ENCODE peak calls at places on chromosomes 7 and 10, in four cellular contexts. U is NT2/D1, N is HEK293T, P is GM12878. T is an unnamed sample.

GRCh38 chr7:29970158-29970557 is 19.4 kb downstream of the SCRN1 start:
- DNase-seq in P (no peak), N (no peak), U (no peak), T (no peak)

GRCh38 chr10:94006591-94007550 is 13.1 kb downstream of the PLCE1 start:
- DNase-seq in U (no peak), N (no peak), P (no peak), T (no peak)

GRCh38 chr7:73449422-73449821 is 15.8 kb downstream of the FZD9 start:
- DNase-seq in P (no peak), N (no peak), U (no peak), T (no peak)

GRCh38 chr10:103470755-103471653 is 8.0 kb downstream of the CALHM3 start:
- DNase-seq in N (no peak), P (peak), U (no peak), T (no peak)

GRCh38 chr7:74002474-74003017 is 25.4 kb upstream of the ELN start:
- DNase-seq in P (no peak), U (no peak), N (no peak), T (no peak)

GRCh38 chr7:117087639-117088396 is 134.5 kb downstream of the ST7 start:
- DNase-seq in U (no peak), P (no peak), N (no peak), T (no peak)

GRCh38 chr10:120760246-120760645 is 90.9 kb upstream of the WDR11 start:
- DNase-seq in N (no peak), U (no peak), P (no peak), T (no peak)

GRCh38 chr7:126578338-126578737 is 674.4 kb downstream of the GRM8 start:
- DNase-seq in U (no peak), P (no peak), N (no peak), T (no peak)

GRCh38 chr7:42931447-42931833 is 534 bp downstream of the PSMA2 start:
- DNase-seq in P (no peak), N (no peak), U (no peak), T (no peak)

GRCh38 chr7:42930889-42931288 is 1.1 kb downstream of the PSMA2 start:
- DNase-seq in U (no peak), N (no peak), P (no peak), T (no peak)

GRCh38 chr7:42935861-42936260 is 3.7 kb downstream of the MRPL32 start:
- DNase-seq in P (no peak), U (no peak), N (no peak), T (no peak)

GRCh38 chr7:42931834-42932651 is at the start of the genes MRPL32 and PSMA2:
- DNase-seq in P (peak), N (peak), U (peak), T (peak)

GRCh38 chr7:42932861-42933591 is 850 bp downstream of the MRPL32 start:
- DNase-seq in U (no peak), N (peak), P (no peak), T (no peak)
- TF ChIP-seq SUZ12 in U (no peak), N (no peak), P (no peak), T (no peak)

DNA sequence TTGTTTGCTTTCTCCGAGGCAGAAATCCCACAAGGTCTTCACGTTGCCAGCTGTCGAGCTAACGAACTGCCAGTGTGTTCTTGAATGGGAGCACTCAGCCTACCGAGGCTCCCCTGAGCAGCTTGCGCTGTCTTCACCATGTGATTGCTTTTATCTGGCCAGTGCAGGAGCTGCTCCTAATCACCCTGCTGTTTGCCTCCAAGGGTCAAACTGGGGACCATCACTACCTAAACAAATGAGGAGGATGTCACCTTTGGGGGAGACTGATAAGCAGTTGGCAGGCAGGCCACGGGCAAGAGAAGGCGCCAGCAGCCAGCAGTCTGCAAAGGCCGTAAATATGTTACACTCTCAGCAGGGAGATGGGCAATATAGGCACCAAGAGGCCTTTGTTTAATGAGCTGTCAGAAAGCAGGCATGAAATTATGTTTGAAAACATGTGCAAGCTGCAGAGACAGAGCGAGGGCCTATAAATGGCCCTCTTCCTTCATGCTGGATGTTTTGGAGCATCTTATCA is 267.1 kb upstream of the NPVF start:
- DNase-seq in U (no peak), P (no peak), N (no peak), T (no peak)
- TF ChIP-seq SUZ12 in U (no peak), P (no peak), N (no peak), T (no peak)

GRCh38 chr10:100985336-100985735 is 2.0 kb downstream of the MRPL43 start:
- DNase-seq in N (no peak), U (no peak), P (no peak), T (no peak)
- TF ChIP-seq SUZ12 in N (no peak), U (no peak), P (no peak), T (no peak)

GRCh38 chr10:44911951-44912350 is 814 bp downstream of the TMEM72 start:
- DNase-seq in N (no peak), U (no peak), P (no peak), T (no peak)
- TF ChIP-seq SUZ12 in N (no peak), U (no peak), P (no peak), T (no peak)

GRCh38 chr7:3995187-3995586 is 686.9 kb upstream of the FOXK1 start:
- DNase-seq in U (peak), N (peak), P (no peak), T (peak)
- TF ChIP-seq SUZ12 in U (no peak), N (no peak), P (no peak), T (no peak)

GRCh38 chr7:80724249-80724871 is 85.9 kb downstream of the CD36 start:
- DNase-seq in U (no peak), P (no peak), N (no peak), T (no peak)
- TF ChIP-seq SUZ12 in U (no peak), P (no peak), N (no peak), T (no peak)

DNA sequence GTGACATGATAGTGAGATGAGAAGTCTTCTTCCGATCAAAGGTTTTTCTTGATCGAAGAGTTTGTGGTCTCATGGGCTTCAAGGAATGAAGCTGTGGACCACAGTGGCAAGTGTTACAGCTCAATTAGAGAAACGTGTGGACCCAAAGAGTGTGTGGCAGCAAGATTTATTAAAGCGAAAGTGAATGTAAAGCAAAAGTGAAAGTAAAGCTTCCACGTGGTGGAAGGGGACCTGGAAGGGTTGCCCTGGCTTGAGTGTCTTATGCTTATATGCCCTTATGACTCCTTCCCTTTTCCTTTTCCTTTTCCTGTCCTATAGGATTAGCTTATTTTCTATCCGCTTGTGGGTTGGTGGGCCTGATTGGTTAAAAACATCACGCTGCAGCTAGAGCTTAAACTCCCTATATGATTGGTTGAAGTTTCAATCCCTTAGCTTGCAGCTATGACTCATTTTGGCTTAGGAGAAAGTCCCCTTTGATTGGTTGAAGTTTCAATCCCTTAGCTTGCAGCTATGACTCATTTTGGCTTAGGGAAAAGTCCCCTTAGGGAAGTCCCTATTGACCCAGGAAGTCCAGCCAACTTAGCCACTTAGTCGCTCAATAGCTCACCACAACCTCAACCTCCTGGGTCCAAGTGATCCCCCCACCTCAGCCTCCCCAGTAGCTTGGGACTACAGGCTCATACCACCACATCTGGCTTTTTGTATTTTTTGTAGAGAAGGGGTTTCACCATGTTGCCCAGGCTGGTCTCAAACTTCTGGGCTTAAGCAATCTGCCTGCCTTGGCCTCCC is 34.7 kb downstream of the MRPS24 start:
- DNase-seq in N (no peak), U (no peak), P (peak), T (no peak)
- TF ChIP-seq SUZ12 in N (no peak), U (no peak), P (no peak), T (no peak)

DNA sequence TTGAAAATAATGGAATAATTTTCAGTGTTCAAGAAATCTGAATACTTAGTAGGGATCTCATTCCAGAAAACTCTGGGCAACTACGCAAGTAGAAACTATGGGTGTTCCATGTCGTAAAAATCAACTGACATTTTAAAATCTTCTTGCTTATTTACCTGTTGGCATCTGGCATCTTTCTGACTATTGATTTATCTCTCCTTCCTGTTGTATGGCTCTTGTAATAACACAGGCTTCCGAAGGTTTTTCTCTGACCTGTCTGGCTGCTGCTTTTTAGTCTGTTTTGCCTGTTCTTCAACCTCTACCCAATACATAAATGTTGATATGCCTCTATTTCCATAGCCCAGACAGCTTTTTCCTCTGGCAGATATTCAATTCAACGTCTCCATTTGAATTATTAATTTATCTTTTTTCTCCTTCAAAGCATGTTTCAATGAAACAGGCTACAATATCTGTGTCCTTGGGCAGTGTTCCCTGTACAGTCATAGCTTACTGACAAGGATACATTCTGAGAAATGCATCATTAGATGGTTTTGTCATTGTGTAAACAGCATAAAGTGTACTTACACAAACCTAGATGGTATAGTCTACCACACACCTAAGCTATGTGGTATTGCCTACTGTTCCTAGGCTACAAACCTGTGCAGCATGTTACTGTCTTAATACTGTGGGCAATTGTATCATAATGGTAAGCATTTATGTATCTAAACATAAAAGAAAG is 105.9 kb upstream of the ETV1 start:
- DNase-seq in U (no peak), P (no peak), N (no peak), T (no peak)
- TF ChIP-seq SUZ12 in U (no peak), P (no peak), N (no peak), T (no peak)

GRCh38 chr10:71374481-71375233 is 22.1 kb upstream of the CDH23 start:
- DNase-seq in P (no peak), U (no peak), N (no peak), T (no peak)

GRCh38 chr10:71370031-71370430 is 26.7 kb upstream of the CDH23 start:
- DNase-seq in U (no peak), P (no peak), N (no peak), T (no peak)

GRCh38 chr10:71375954-71376353 is 20.8 kb upstream of the CDH23 start:
- DNase-seq in U (no peak), N (no peak), P (no peak), T (no peak)

GRCh38 chr10:71371750-71372166 is 25.0 kb upstream of the CDH23 start:
- DNase-seq in N (no peak), P (peak), U (no peak), T (no peak)

DNA sequence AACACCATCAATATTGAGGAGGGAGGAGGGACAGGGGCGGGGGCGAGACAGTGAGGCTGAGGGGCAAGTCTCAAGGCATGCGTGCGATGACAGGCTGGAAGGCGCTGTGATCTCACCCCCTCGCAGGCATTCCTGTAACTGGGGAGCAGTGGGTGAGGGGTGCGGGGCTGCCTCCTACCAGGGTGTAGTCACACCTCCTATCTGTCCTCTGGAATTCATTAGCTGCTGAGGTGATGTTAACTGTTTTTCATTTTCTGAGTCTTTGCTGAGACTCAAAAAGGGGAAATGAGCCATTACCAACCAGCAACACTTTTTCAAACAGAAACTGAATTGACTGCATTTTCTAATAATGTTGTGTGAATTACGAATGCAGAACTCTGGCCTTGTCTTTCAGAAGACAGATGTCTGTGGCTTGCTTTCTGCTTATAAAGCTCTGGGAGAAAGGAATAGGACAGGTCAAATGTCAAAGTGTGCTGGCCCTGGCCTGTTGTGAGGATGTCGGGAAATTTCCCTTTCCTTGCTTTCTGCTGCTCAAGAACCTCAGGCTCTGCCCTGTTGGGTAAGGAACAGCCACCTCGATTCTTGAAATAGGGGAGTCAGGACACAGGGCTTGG is 23.7 kb upstream of the CDH23 start:
- DNase-seq in P (peak), U (no peak), N (no peak), T (no peak)
- TF ChIP-seq SUZ12 in P (no peak), U (no peak), N (no peak), T (no peak)

GRCh38 chr7:111920329-111920728 is 285.9 kb downstream of the DOCK4 start:
- DNase-seq in P (no peak), N (no peak), U (no peak), T (no peak)

GRCh38 chr7:111919164-111919563 is 287.0 kb downstream of the DOCK4 start:
- DNase-seq in N (no peak), U (no peak), P (no peak), T (no peak)

GRCh38 chr7:111918461-111918860 is 287.7 kb downstream of the DOCK4 start:
- DNase-seq in N (no peak), P (no peak), U (no peak), T (no peak)

GRCh38 chr7:111914287-111914686 is 291.9 kb downstream of the DOCK4 start:
- DNase-seq in N (no peak), U (no peak), P (no peak), T (no peak)

DNA sequence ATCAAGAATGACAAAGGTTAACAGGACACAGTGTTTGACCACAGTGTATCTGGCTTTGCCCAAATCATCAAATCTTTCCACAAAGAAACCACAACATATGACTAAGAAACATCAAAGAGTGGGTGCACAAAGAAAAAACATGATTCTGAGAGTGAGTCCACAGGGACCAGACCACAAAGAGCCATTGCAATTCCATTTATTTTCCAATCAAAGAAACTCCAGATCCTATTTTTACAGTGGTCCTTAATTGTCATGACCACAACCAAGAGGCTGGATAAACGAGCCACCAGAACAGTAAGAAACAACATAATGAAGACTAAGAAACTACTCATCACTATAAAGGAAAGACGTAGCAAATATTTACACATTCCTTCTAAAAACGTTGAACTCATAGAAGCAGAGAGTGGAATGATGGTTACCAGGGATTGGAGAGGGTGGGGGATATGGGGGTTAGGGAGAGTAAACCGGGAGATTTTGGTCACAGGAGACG is 286.5 kb downstream of the DOCK4 start:
- DNase-seq in U (no peak), N (no peak), P (no peak), T (no peak)
- TF ChIP-seq SUZ12 in U (no peak), N (no peak), P (no peak), T (no peak)